ENCODE peak calls at places on chromosomes 5 and 9, in five cellular contexts. One of them, this sample, is unnamed.

GRCh38 chr9:573551-574410 is 267.7 kb upstream of the DMRT1 start:
- DNase-seq in neuronal stem cell: peak
- DNase-seq in mesenchymal stem cell: no peak
- DNase-seq in H9: peak
- DNase-seq in H1: no peak
- DNase-seq in this sample: peak

GRCh38 chr5:140548791-140549190 is 1.3 kb downstream of the EIF4EBP3 start:
- DNase-seq in neuronal stem cell: no peak
- DNase-seq in mesenchymal stem cell: no peak
- DNase-seq in H9: no peak
- DNase-seq in H1: no peak
- DNase-seq in this sample: no peak

GRCh38 chr5:41510176-41510831 is at the start of gene PLCXD3:
- DNase-seq in neuronal stem cell: peak
- DNase-seq in mesenchymal stem cell: no peak
- DNase-seq in H9: peak
- DNase-seq in H1: peak
- DNase-seq in this sample: no peak

GRCh38 chr9:126515873-126516505 is 97.7 kb upstream of the LMX1B start:
- DNase-seq in neuronal stem cell: no peak
- DNase-seq in mesenchymal stem cell: no peak
- DNase-seq in H9: no peak
- DNase-seq in H1: no peak
- DNase-seq in this sample: no peak

GRCh38 chr9:98559568-98559967 is 149.2 kb downstream of the GABBR2 start:
- DNase-seq in neuronal stem cell: no peak
- DNase-seq in mesenchymal stem cell: no peak
- DNase-seq in H9: no peak
- DNase-seq in H1: no peak
- DNase-seq in this sample: no peak

GRCh38 chr5:173486355-173486754 is 130.1 kb downstream of the BOD1 start:
- DNase-seq in neuronal stem cell: no peak
- DNase-seq in mesenchymal stem cell: no peak
- DNase-seq in H9: peak
- DNase-seq in H1: no peak
- DNase-seq in this sample: no peak

GRCh38 chr5:136332213-136332612 is 33.1 kb downstream of the TRPC7 start:
- DNase-seq in neuronal stem cell: no peak
- DNase-seq in mesenchymal stem cell: no peak
- DNase-seq in H9: no peak
- DNase-seq in H1: no peak
- DNase-seq in this sample: no peak

GRCh38 chr9:106921341-106921899 is 58.5 kb downstream of the ZNF462 start:
- DNase-seq in neuronal stem cell: peak
- DNase-seq in mesenchymal stem cell: peak
- DNase-seq in H9: no peak
- DNase-seq in H1: no peak
- DNase-seq in this sample: peak

GRCh38 chr9:93128715-93129224 is 5.3 kb downstream of the NINJ1 start:
- DNase-seq in neuronal stem cell: no peak
- DNase-seq in mesenchymal stem cell: no peak
- DNase-seq in H9: peak
- DNase-seq in H1: no peak
- DNase-seq in this sample: no peak

GRCh38 chr9:93305497-93306020 is 121.6 kb downstream of the WNK2 start:
- DNase-seq in neuronal stem cell: no peak
- DNase-seq in mesenchymal stem cell: no peak
- DNase-seq in H9: peak
- DNase-seq in H1: no peak
- DNase-seq in this sample: no peak

GRCh38 chr9:36791204-36791948 is 218.7 kb downstream of the MELK start:
- DNase-seq in neuronal stem cell: no peak
- DNase-seq in mesenchymal stem cell: no peak
- DNase-seq in H9: no peak
- DNase-seq in H1: no peak
- DNase-seq in this sample: peak

GRCh38 chr5:113336975-113337374 is 97.8 kb downstream of the TSSK1B start:
- DNase-seq in neuronal stem cell: no peak
- DNase-seq in mesenchymal stem cell: peak
- DNase-seq in H9: peak
- DNase-seq in H1: peak
- DNase-seq in this sample: no peak

GRCh38 chr5:53766683-53767082 is 206.2 kb downstream of the NDUFS4 start:
- DNase-seq in neuronal stem cell: no peak
- DNase-seq in mesenchymal stem cell: no peak
- DNase-seq in H9: no peak
- DNase-seq in H1: no peak
- DNase-seq in this sample: no peak

GRCh38 chr5:173828952-173829351 is 59.2 kb upstream of the CPEB4 start:
- DNase-seq in neuronal stem cell: no peak
- DNase-seq in mesenchymal stem cell: no peak
- DNase-seq in H9: no peak
- DNase-seq in H1: no peak
- DNase-seq in this sample: no peak

GRCh38 chr5:142239394-142240159 is 85.2 kb downstream of the SPRY4 start:
- DNase-seq in neuronal stem cell: no peak
- DNase-seq in mesenchymal stem cell: no peak
- DNase-seq in H9: no peak
- DNase-seq in H1: no peak
- DNase-seq in this sample: peak

GRCh38 chr5:155883966-155884555 is 442.9 kb upstream of the SGCD start:
- DNase-seq in neuronal stem cell: peak
- DNase-seq in mesenchymal stem cell: no peak
- DNase-seq in H9: no peak
- DNase-seq in H1: no peak
- DNase-seq in this sample: no peak

GRCh38 chr5:150062523-150062922 is 23.8 kb downstream of the CSF1R start:
- DNase-seq in neuronal stem cell: no peak
- DNase-seq in mesenchymal stem cell: peak
- DNase-seq in H9: no peak
- DNase-seq in H1: no peak
- DNase-seq in this sample: no peak

GRCh38 chr5:79075646-79076426 is 6.3 kb downstream of the BHMT2 start:
- DNase-seq in neuronal stem cell: no peak
- DNase-seq in mesenchymal stem cell: no peak
- DNase-seq in H9: no peak
- DNase-seq in H1: no peak
- DNase-seq in this sample: no peak

GRCh38 chr5:170011751-170012150 is 31.5 kb upstream of the INSYN2B start:
- DNase-seq in neuronal stem cell: no peak
- DNase-seq in mesenchymal stem cell: no peak
- DNase-seq in H9: no peak
- DNase-seq in H1: no peak
- DNase-seq in this sample: no peak

GRCh38 chr5:14595877-14596276 is 14.3 kb downstream of the OTULINL start:
- DNase-seq in neuronal stem cell: no peak
- DNase-seq in mesenchymal stem cell: peak
- DNase-seq in H9: no peak
- DNase-seq in H1: no peak
- DNase-seq in this sample: peak

GRCh38 chr5:14594378-14595074 is 12.9 kb downstream of the OTULINL start:
- DNase-seq in neuronal stem cell: no peak
- DNase-seq in mesenchymal stem cell: no peak
- DNase-seq in H9: no peak
- DNase-seq in H1: no peak
- DNase-seq in this sample: no peak

GRCh38 chr5:14597080-14597479 is 15.5 kb downstream of the OTULINL start:
- DNase-seq in neuronal stem cell: no peak
- DNase-seq in mesenchymal stem cell: no peak
- DNase-seq in H9: no peak
- DNase-seq in H1: no peak
- DNase-seq in this sample: no peak

GRCh38 chr5:14593326-14594036 is 11.9 kb downstream of the OTULINL start:
- DNase-seq in neuronal stem cell: no peak
- DNase-seq in mesenchymal stem cell: peak
- DNase-seq in H9: no peak
- DNase-seq in H1: no peak
- DNase-seq in this sample: peak

DNA sequence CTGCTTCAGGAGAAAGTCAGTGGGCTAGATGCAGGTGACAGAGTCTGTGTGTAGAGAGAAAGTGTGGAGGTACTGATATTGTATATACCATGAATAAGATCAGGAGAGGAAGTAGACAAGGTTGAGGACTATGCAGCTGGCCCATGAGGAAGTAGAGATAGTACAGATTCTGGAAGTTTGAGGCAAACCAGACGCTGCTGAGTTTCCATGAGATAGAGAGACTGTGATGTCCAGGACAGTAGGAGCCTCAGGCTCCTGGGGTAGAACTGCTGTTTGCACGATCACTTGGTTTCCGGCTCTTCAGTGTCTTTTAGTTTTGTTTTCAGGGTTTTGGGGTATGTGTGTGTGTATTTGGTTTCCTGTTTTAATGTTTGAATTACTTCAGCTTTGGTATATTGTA is 13.6 kb downstream of the OTULINL start:
- DNase-seq in neuronal stem cell: no peak
- DNase-seq in mesenchymal stem cell: peak
- DNase-seq in H9: no peak
- DNase-seq in H1: no peak
- DNase-seq in this sample: peak
- H2BK12ac ChIP-seq in neuronal stem cell: no peak
- H2BK12ac ChIP-seq in mesenchymal stem cell: no peak
- H2BK12ac ChIP-seq in H9: no peak
- H2BK12ac ChIP-seq in H1: no peak
- H2BK12ac ChIP-seq in this sample: no peak

GRCh38 chr9:69097923-69098593 is 62.5 kb downstream of the FXN start:
- DNase-seq in neuronal stem cell: no peak
- DNase-seq in mesenchymal stem cell: no peak
- DNase-seq in H9: no peak
- DNase-seq in H1: no peak
- DNase-seq in this sample: peak
- H2BK12ac ChIP-seq in neuronal stem cell: no peak
- H2BK12ac ChIP-seq in mesenchymal stem cell: no peak
- H2BK12ac ChIP-seq in H9: no peak
- H2BK12ac ChIP-seq in H1: no peak
- H2BK12ac ChIP-seq in this sample: no peak

GRCh38 chr9:114732842-114733241 is 50.9 kb upstream of the TEX48 start:
- DNase-seq in neuronal stem cell: no peak
- DNase-seq in mesenchymal stem cell: peak
- DNase-seq in H9: no peak
- DNase-seq in H1: no peak
- DNase-seq in this sample: no peak
- H2BK12ac ChIP-seq in neuronal stem cell: no peak
- H2BK12ac ChIP-seq in mesenchymal stem cell: no peak
- H2BK12ac ChIP-seq in H9: no peak
- H2BK12ac ChIP-seq in H1: no peak
- H2BK12ac ChIP-seq in this sample: no peak

GRCh38 chr5:132742626-132743025 is 4.6 kb upstream of the CCNI2 start:
- DNase-seq in neuronal stem cell: no peak
- DNase-seq in mesenchymal stem cell: no peak
- DNase-seq in H9: no peak
- DNase-seq in H1: no peak
- DNase-seq in this sample: no peak
- H2BK12ac ChIP-seq in neuronal stem cell: no peak
- H2BK12ac ChIP-seq in mesenchymal stem cell: no peak
- H2BK12ac ChIP-seq in H9: no peak
- H2BK12ac ChIP-seq in H1: no peak
- H2BK12ac ChIP-seq in this sample: no peak

GRCh38 chr9:124752967-124753366 is 18.1 kb downstream of the NR6A1 start:
- DNase-seq in neuronal stem cell: no peak
- DNase-seq in mesenchymal stem cell: no peak
- DNase-seq in H9: no peak
- DNase-seq in H1: no peak
- DNase-seq in this sample: peak

GRCh38 chr9:124757589-124757988 is 13.5 kb downstream of the NR6A1 start:
- DNase-seq in neuronal stem cell: no peak
- DNase-seq in mesenchymal stem cell: no peak
- DNase-seq in H9: no peak
- DNase-seq in H1: no peak
- DNase-seq in this sample: no peak

GRCh38 chr9:124754289-124754688 is 16.8 kb downstream of the NR6A1 start:
- DNase-seq in neuronal stem cell: no peak
- DNase-seq in mesenchymal stem cell: peak
- DNase-seq in H9: no peak
- DNase-seq in H1: no peak
- DNase-seq in this sample: no peak

GRCh38 chr9:124756011-124756410 is 15.1 kb downstream of the NR6A1 start:
- DNase-seq in neuronal stem cell: no peak
- DNase-seq in mesenchymal stem cell: no peak
- DNase-seq in H9: no peak
- DNase-seq in H1: no peak
- DNase-seq in this sample: no peak

GRCh38 chr9:124755061-124755460 is 16.1 kb downstream of the NR6A1 start:
- DNase-seq in neuronal stem cell: no peak
- DNase-seq in mesenchymal stem cell: no peak
- DNase-seq in H9: no peak
- DNase-seq in H1: no peak
- DNase-seq in this sample: no peak
- H2BK12ac ChIP-seq in neuronal stem cell: no peak
- H2BK12ac ChIP-seq in mesenchymal stem cell: no peak
- H2BK12ac ChIP-seq in H9: no peak
- H2BK12ac ChIP-seq in H1: no peak
- H2BK12ac ChIP-seq in this sample: no peak

DNA sequence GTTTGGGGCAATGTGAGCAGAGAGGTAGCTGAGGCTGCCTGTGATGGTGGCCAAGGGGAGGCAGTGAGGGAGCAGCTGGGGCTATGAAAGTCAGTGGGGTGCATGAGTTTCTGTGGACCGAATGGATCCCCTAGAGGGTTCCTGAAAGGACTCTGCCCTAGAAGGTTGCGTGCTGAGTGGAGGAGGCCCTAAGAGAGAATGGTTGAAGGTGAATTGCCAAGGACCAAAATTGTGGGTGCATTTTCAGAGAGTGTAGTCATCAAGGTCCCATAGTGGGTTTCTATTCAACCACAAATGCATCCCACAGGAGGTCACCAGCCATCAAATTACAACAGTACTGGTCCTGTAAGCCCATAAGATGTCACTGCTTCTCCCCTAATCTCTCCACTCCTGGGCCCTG is 298.3 kb downstream of the CDK5RAP2 start:
- DNase-seq in neuronal stem cell: no peak
- DNase-seq in mesenchymal stem cell: no peak
- DNase-seq in H9: no peak
- DNase-seq in H1: no peak
- DNase-seq in this sample: no peak
- H2BK12ac ChIP-seq in neuronal stem cell: no peak
- H2BK12ac ChIP-seq in mesenchymal stem cell: no peak
- H2BK12ac ChIP-seq in H9: no peak
- H2BK12ac ChIP-seq in H1: no peak
- H2BK12ac ChIP-seq in this sample: no peak

This sample was measured in trophoblast cell.